ENCODE peak calls at places on chromosomes 12 and 14, in four cellular contexts. One of them, this sample, is unnamed.

GRCh38 chr12:97940105-97940504 is 477.5 kb downstream of the RMST start:
- DNase-seq in ascending aorta: no peak
- DNase-seq in CD8-positive, alpha-beta T cell: no peak
- DNase-seq in foreskin fibroblast: no peak
- DNase-seq in this sample: no peak

GRCh38 chr12:23949212-23950010 is at the start of gene SOX5:
- DNase-seq in ascending aorta: no peak
- DNase-seq in CD8-positive, alpha-beta T cell: no peak
- DNase-seq in foreskin fibroblast: no peak
- DNase-seq in this sample: peak

GRCh38 chr12:114163766-114164165 is 197.6 kb upstream of the RBM19 start:
- DNase-seq in foreskin fibroblast: peak
- DNase-seq in CD8-positive, alpha-beta T cell: no peak
- DNase-seq in ascending aorta: no peak
- DNase-seq in this sample: no peak

GRCh38 chr12:31797230-31797872 is 68.5 kb upstream of the AMN1 start:
- DNase-seq in foreskin fibroblast: no peak
- DNase-seq in ascending aorta: no peak
- DNase-seq in CD8-positive, alpha-beta T cell: no peak
- DNase-seq in this sample: no peak

GRCh38 chr12:32331133-32331532 is 68.2 kb upstream of the FGD4 start:
- DNase-seq in foreskin fibroblast: no peak
- DNase-seq in CD8-positive, alpha-beta T cell: no peak
- DNase-seq in ascending aorta: no peak
- DNase-seq in this sample: no peak

GRCh38 chr12:56488041-56488955 is at the start of gene GLS2:
- DNase-seq in ascending aorta: no peak
- DNase-seq in foreskin fibroblast: peak
- DNase-seq in CD8-positive, alpha-beta T cell: peak
- DNase-seq in this sample: peak

GRCh38 chr12:117485984-117486839 is 124.8 kb upstream of the NOS1 start:
- DNase-seq in foreskin fibroblast: no peak
- DNase-seq in ascending aorta: no peak
- DNase-seq in CD8-positive, alpha-beta T cell: no peak
- DNase-seq in this sample: no peak

GRCh38 chr12:113242560-113242959 is 21.3 kb downstream of the TPCN1 start:
- DNase-seq in ascending aorta: no peak
- DNase-seq in CD8-positive, alpha-beta T cell: no peak
- DNase-seq in foreskin fibroblast: no peak
- DNase-seq in this sample: no peak

GRCh38 chr12:63124778-63125177 is 26.2 kb downstream of the AVPR1A start:
- DNase-seq in CD8-positive, alpha-beta T cell: no peak
- DNase-seq in foreskin fibroblast: peak
- DNase-seq in ascending aorta: no peak
- DNase-seq in this sample: no peak

GRCh38 chr14:31968107-31968810 is 108.8 kb upstream of the ARHGAP5 start:
- DNase-seq in ascending aorta: no peak
- DNase-seq in foreskin fibroblast: no peak
- DNase-seq in CD8-positive, alpha-beta T cell: no peak
- DNase-seq in this sample: no peak

GRCh38 chr14:24238123-24238522 is 4.3 kb downstream of the TINF2 start:
- DNase-seq in CD8-positive, alpha-beta T cell: no peak
- DNase-seq in ascending aorta: no peak
- DNase-seq in foreskin fibroblast: no peak
- DNase-seq in this sample: no peak

GRCh38 chr14:99254391-99255009 is 17.5 kb downstream of the BCL11B start:
- DNase-seq in ascending aorta: no peak
- DNase-seq in CD8-positive, alpha-beta T cell: no peak
- DNase-seq in foreskin fibroblast: no peak
- DNase-seq in this sample: no peak

GRCh38 chr12:26830783-26831601 is 2.0 kb downstream of the ITPR2 start:
- DNase-seq in ascending aorta: no peak
- DNase-seq in CD8-positive, alpha-beta T cell: no peak
- DNase-seq in foreskin fibroblast: no peak
- DNase-seq in this sample: no peak

GRCh38 chr12:89690925-89691324 is 17.7 kb downstream of the ATP2B1 start:
- DNase-seq in ascending aorta: no peak
- DNase-seq in foreskin fibroblast: no peak
- DNase-seq in CD8-positive, alpha-beta T cell: no peak
- DNase-seq in this sample: no peak

GRCh38 chr12:104064031-104064841 is at the start of gene HCFC2:
- DNase-seq in CD8-positive, alpha-beta T cell: peak
- DNase-seq in foreskin fibroblast: peak
- DNase-seq in ascending aorta: peak
- DNase-seq in this sample: peak

GRCh38 chr12:98757455-98757854 is 112.4 kb downstream of the APAF1 start:
- DNase-seq in foreskin fibroblast: no peak
- DNase-seq in CD8-positive, alpha-beta T cell: no peak
- DNase-seq in ascending aorta: no peak
- DNase-seq in this sample: no peak

GRCh38 chr14:34113051-34113511 is 162.2 kb upstream of the EGLN3 start:
- DNase-seq in foreskin fibroblast: no peak
- DNase-seq in CD8-positive, alpha-beta T cell: no peak
- DNase-seq in ascending aorta: no peak
- DNase-seq in this sample: no peak

GRCh38 chr14:70098257-70098809 is 90.4 kb downstream of the SLC8A3 start:
- DNase-seq in CD8-positive, alpha-beta T cell: no peak
- DNase-seq in ascending aorta: no peak
- DNase-seq in foreskin fibroblast: peak
- DNase-seq in this sample: no peak

GRCh38 chr14:102185360-102185759 is 45.7 kb downstream of the WDR20 start:
- DNase-seq in foreskin fibroblast: no peak
- DNase-seq in CD8-positive, alpha-beta T cell: no peak
- DNase-seq in ascending aorta: no peak
- DNase-seq in this sample: no peak

GRCh38 chr12:95181103-95181502 is 36.2 kb downstream of the FGD6 start:
- DNase-seq in CD8-positive, alpha-beta T cell: no peak
- DNase-seq in ascending aorta: no peak
- DNase-seq in foreskin fibroblast: no peak
- DNase-seq in this sample: no peak

GRCh38 chr12:97306121-97306520 is 156.5 kb upstream of the RMST start:
- DNase-seq in foreskin fibroblast: no peak
- DNase-seq in ascending aorta: no peak
- DNase-seq in CD8-positive, alpha-beta T cell: no peak
- DNase-seq in this sample: no peak

GRCh38 chr12:3291939-3292338 is 199.1 kb upstream of the PRMT8 start:
- DNase-seq in foreskin fibroblast: no peak
- DNase-seq in CD8-positive, alpha-beta T cell: no peak
- DNase-seq in ascending aorta: no peak
- DNase-seq in this sample: no peak

GRCh38 chr12:3294481-3294911 is 196.5 kb upstream of the PRMT8 start:
- DNase-seq in foreskin fibroblast: no peak
- DNase-seq in ascending aorta: no peak
- DNase-seq in CD8-positive, alpha-beta T cell: no peak
- DNase-seq in this sample: no peak

GRCh38 chr12:3295225-3295624 is 195.8 kb upstream of the PRMT8 start:
- DNase-seq in CD8-positive, alpha-beta T cell: no peak
- DNase-seq in ascending aorta: no peak
- DNase-seq in foreskin fibroblast: no peak
- DNase-seq in this sample: no peak

GRCh38 chr12:3293013-3293412 is 198.0 kb upstream of the PRMT8 start:
- DNase-seq in ascending aorta: no peak
- DNase-seq in foreskin fibroblast: no peak
- DNase-seq in CD8-positive, alpha-beta T cell: no peak
- DNase-seq in this sample: peak

GRCh38 chr12:3293446-3294161 is 197.4 kb upstream of the PRMT8 start:
- DNase-seq in CD8-positive, alpha-beta T cell: no peak
- DNase-seq in foreskin fibroblast: peak
- DNase-seq in ascending aorta: no peak
- DNase-seq in this sample: peak
- TF ChIP-seq CTCF in CD8-positive, alpha-beta T cell: no peak
- TF ChIP-seq CTCF in foreskin fibroblast: no peak
- TF ChIP-seq CTCF in ascending aorta: no peak
- TF ChIP-seq CTCF in this sample: peak

DNA sequence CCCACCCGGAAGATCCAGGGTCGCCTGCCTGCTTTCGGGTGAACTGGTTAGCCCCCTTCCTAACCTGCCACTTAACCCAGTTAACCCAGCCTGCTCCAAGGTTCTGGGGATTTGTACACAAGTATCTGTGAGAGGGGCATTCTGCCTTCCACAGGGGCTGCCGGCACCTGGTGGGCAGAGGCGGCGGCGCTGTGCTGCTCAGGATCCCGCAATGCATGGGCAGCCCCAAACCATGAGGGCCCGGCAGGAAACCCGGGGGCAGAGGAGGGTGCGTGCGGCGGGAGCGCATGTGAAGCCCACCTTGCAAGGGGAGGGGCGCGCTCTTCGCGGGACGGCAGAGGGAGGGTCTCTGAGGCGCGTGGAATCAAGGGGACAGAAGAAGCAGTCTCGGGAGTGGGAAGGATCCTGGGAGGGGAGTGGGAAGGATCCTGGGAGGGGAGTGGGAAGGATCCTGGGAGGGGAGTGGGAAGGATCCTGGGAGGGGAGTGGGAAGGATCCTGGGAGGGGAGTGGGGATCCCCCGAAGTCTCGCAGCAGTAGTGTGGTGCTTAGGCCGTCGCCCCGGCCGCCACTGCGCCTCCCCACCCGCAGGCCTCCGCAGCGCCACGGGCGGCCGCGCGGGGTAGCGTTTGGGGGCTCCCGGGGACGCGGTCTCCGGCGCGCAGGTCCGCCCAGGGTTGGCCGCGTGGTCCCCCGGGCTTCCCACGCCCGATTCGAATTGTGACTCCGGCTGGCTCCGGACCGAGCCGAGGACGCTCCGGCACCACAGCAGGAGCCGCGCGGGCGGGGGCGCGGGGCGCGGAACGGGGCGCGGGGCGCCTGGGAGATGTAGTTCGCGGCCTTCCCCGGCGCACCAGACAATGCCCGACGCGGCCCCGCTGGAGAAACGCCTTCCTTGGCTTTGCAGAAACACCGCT is 4.9 kb upstream of the MTA1 start:
- DNase-seq in foreskin fibroblast: peak
- DNase-seq in CD8-positive, alpha-beta T cell: peak
- DNase-seq in ascending aorta: peak
- DNase-seq in this sample: peak
- TF ChIP-seq CTCF in foreskin fibroblast: peak
- TF ChIP-seq CTCF in CD8-positive, alpha-beta T cell: peak
- TF ChIP-seq CTCF in ascending aorta: peak
- TF ChIP-seq CTCF in this sample: peak

GRCh38 chr12:81465881-81466280 is 293.3 kb downstream of the PPFIA2 start:
- DNase-seq in ascending aorta: no peak
- DNase-seq in foreskin fibroblast: no peak
- DNase-seq in CD8-positive, alpha-beta T cell: no peak
- DNase-seq in this sample: no peak
- TF ChIP-seq CTCF in ascending aorta: no peak
- TF ChIP-seq CTCF in foreskin fibroblast: no peak
- TF ChIP-seq CTCF in CD8-positive, alpha-beta T cell: no peak
- TF ChIP-seq CTCF in this sample: no peak

GRCh38 chr12:116263431-116263830 is 14.1 kb downstream of the MED13L start:
- DNase-seq in CD8-positive, alpha-beta T cell: no peak
- DNase-seq in ascending aorta: no peak
- DNase-seq in foreskin fibroblast: no peak
- DNase-seq in this sample: no peak
- TF ChIP-seq CTCF in CD8-positive, alpha-beta T cell: no peak
- TF ChIP-seq CTCF in ascending aorta: no peak
- TF ChIP-seq CTCF in foreskin fibroblast: no peak
- TF ChIP-seq CTCF in this sample: no peak

GRCh38 chr12:53728206-53728605 is 954 bp upstream of the CALCOCO1 start:
- DNase-seq in CD8-positive, alpha-beta T cell: no peak
- DNase-seq in ascending aorta: no peak
- DNase-seq in foreskin fibroblast: no peak
- DNase-seq in this sample: no peak
- TF ChIP-seq CTCF in CD8-positive, alpha-beta T cell: no peak
- TF ChIP-seq CTCF in ascending aorta: no peak
- TF ChIP-seq CTCF in foreskin fibroblast: no peak
- TF ChIP-seq CTCF in this sample: no peak

GRCh38 chr14:98138666-98139065 is 1133.3 kb downstream of the BCL11B start:
- DNase-seq in foreskin fibroblast: no peak
- DNase-seq in CD8-positive, alpha-beta T cell: peak
- DNase-seq in ascending aorta: no peak
- DNase-seq in this sample: peak
- TF ChIP-seq CTCF in foreskin fibroblast: no peak
- TF ChIP-seq CTCF in CD8-positive, alpha-beta T cell: peak
- TF ChIP-seq CTCF in ascending aorta: no peak
- TF ChIP-seq CTCF in this sample: peak

GRCh38 chr14:75672588-75673192 is 11.6 kb downstream of the TTLL5 start:
- DNase-seq in CD8-positive, alpha-beta T cell: no peak
- DNase-seq in ascending aorta: no peak
- DNase-seq in foreskin fibroblast: no peak
- DNase-seq in this sample: no peak

GRCh38 chr14:75673345-75673744 is 12.3 kb downstream of the TTLL5 start:
- DNase-seq in ascending aorta: no peak
- DNase-seq in foreskin fibroblast: no peak
- DNase-seq in CD8-positive, alpha-beta T cell: no peak
- DNase-seq in this sample: no peak

DNA sequence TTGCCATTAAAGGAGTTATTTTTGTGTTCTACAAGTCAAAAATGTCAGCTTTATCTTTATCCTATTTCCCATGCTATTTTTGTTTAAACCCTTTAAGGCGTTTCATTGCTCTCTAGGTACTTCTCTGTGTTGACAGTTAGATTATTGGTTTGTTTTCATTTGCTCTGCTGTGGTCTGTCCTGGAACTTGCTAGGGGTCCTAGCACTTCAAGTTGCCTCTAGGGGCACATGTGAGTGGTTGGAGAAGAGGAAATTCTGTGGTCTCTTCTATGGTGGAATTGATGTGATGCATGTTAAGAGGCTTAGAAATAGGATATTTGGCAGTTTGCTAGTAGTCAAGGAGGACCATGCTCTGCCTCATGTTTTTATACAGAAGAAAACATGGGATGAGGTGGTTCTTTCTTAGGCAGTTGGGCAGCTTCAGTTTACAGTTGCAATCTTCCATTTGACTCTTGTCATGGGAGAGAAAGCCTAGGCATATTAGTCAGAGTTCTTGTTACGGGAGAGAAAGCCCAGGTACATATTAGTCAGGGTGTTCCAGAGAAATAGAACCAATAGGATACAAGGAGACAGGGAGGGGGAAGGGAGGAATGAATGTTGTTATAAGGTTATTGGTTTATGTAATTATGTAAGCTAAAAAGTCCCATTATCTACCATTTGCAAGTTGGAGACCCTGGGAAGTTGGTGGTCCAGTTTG is 14.4 kb downstream of the TTLL5 start:
- DNase-seq in CD8-positive, alpha-beta T cell: no peak
- DNase-seq in foreskin fibroblast: no peak
- DNase-seq in ascending aorta: no peak
- DNase-seq in this sample: no peak
- TF ChIP-seq CTCF in CD8-positive, alpha-beta T cell: no peak
- TF ChIP-seq CTCF in foreskin fibroblast: no peak
- TF ChIP-seq CTCF in ascending aorta: no peak
- TF ChIP-seq CTCF in this sample: peak

GRCh38 chr12:124856132-124856841 is 7.4 kb downstream of the SCARB1 start:
- DNase-seq in ascending aorta: no peak
- DNase-seq in foreskin fibroblast: no peak
- DNase-seq in CD8-positive, alpha-beta T cell: no peak
- DNase-seq in this sample: no peak
- TF ChIP-seq CTCF in ascending aorta: no peak
- TF ChIP-seq CTCF in foreskin fibroblast: no peak
- TF ChIP-seq CTCF in CD8-positive, alpha-beta T cell: no peak
- TF ChIP-seq CTCF in this sample: no peak

This sample was measured in WERI-Rb-1.